ENCODE peak calls at places on chromosomes 3 and 15, in seven cellular contexts. One of them, this sample, is unnamed.

GRCh38 chr15:61138151-61138550 is 91.0 kb downstream of the RORA start:
- DNase-seq in astrocyte of the spinal cord: no peak
- DNase-seq in fibroblast of pulmonary artery: no peak
- DNase-seq in cardiac muscle cell: no peak
- DNase-seq in HL-60: no peak
- DNase-seq in left ventricle myocardium inferior: no peak
- DNase-seq in brain microvascular endothelial cell: no peak
- DNase-seq in this sample: no peak

GRCh38 chr3:155185623-155186022 is 105.5 kb downstream of the MME start:
- DNase-seq in fibroblast of pulmonary artery: peak
- DNase-seq in HL-60: no peak
- DNase-seq in left ventricle myocardium inferior: no peak
- DNase-seq in brain microvascular endothelial cell: no peak
- DNase-seq in cardiac muscle cell: peak
- DNase-seq in astrocyte of the spinal cord: peak
- DNase-seq in this sample: no peak

GRCh38 chr15:77782691-77783090 is 150.0 kb upstream of the LINGO1 start:
- DNase-seq in left ventricle myocardium inferior: no peak
- DNase-seq in HL-60: no peak
- DNase-seq in astrocyte of the spinal cord: no peak
- DNase-seq in fibroblast of pulmonary artery: no peak
- DNase-seq in cardiac muscle cell: no peak
- DNase-seq in brain microvascular endothelial cell: no peak
- DNase-seq in this sample: no peak

GRCh38 chr15:75713338-75713895 is 769 bp upstream of the CSPG4 start:
- DNase-seq in astrocyte of the spinal cord: peak
- DNase-seq in brain microvascular endothelial cell: no peak
- DNase-seq in fibroblast of pulmonary artery: peak
- DNase-seq in cardiac muscle cell: peak
- DNase-seq in HL-60: no peak
- DNase-seq in left ventricle myocardium inferior: no peak
- DNase-seq in this sample: no peak

GRCh38 chr3:116198087-116198486 is 247.2 kb downstream of the LSAMP start:
- DNase-seq in cardiac muscle cell: peak
- DNase-seq in fibroblast of pulmonary artery: no peak
- DNase-seq in brain microvascular endothelial cell: peak
- DNase-seq in astrocyte of the spinal cord: peak
- DNase-seq in left ventricle myocardium inferior: no peak
- DNase-seq in HL-60: no peak
- DNase-seq in this sample: no peak

GRCh38 chr15:45921978-45922377 is 287.1 kb downstream of the SQOR start:
- DNase-seq in left ventricle myocardium inferior: no peak
- DNase-seq in HL-60: no peak
- DNase-seq in fibroblast of pulmonary artery: no peak
- DNase-seq in brain microvascular endothelial cell: no peak
- DNase-seq in cardiac muscle cell: no peak
- DNase-seq in astrocyte of the spinal cord: no peak
- DNase-seq in this sample: no peak

GRCh38 chr15:99014803-99015676 is 7.4 kb upstream of the PGPEP1L start:
- DNase-seq in fibroblast of pulmonary artery: peak
- DNase-seq in HL-60: peak
- DNase-seq in cardiac muscle cell: peak
- DNase-seq in left ventricle myocardium inferior: peak
- DNase-seq in astrocyte of the spinal cord: peak
- DNase-seq in brain microvascular endothelial cell: peak
- DNase-seq in this sample: no peak

GRCh38 chr3:125128861-125129501 is 73.2 kb upstream of the HEG1 start:
- DNase-seq in fibroblast of pulmonary artery: peak
- DNase-seq in brain microvascular endothelial cell: peak
- DNase-seq in HL-60: peak
- DNase-seq in astrocyte of the spinal cord: peak
- DNase-seq in left ventricle myocardium inferior: no peak
- DNase-seq in cardiac muscle cell: peak
- DNase-seq in this sample: no peak

GRCh38 chr3:42732196-42732828 is 29.7 kb upstream of the HHATL start:
- DNase-seq in cardiac muscle cell: no peak
- DNase-seq in fibroblast of pulmonary artery: no peak
- DNase-seq in brain microvascular endothelial cell: no peak
- DNase-seq in HL-60: no peak
- DNase-seq in astrocyte of the spinal cord: no peak
- DNase-seq in left ventricle myocardium inferior: no peak
- DNase-seq in this sample: peak

GRCh38 chr3:156151824-156152428 is 31.5 kb downstream of the KCNAB1 start:
- DNase-seq in brain microvascular endothelial cell: peak
- DNase-seq in HL-60: peak
- DNase-seq in cardiac muscle cell: peak
- DNase-seq in astrocyte of the spinal cord: peak
- DNase-seq in left ventricle myocardium inferior: peak
- DNase-seq in fibroblast of pulmonary artery: peak
- DNase-seq in this sample: peak

GRCh38 chr3:194671511-194671899 is 486 bp downstream of the LSG1 start:
- DNase-seq in astrocyte of the spinal cord: peak
- DNase-seq in cardiac muscle cell: peak
- DNase-seq in HL-60: no peak
- DNase-seq in brain microvascular endothelial cell: peak
- DNase-seq in left ventricle myocardium inferior: no peak
- DNase-seq in fibroblast of pulmonary artery: peak
- DNase-seq in this sample: no peak

GRCh38 chr15:57686657-57687056 is 19.9 kb upstream of the POLR2M start:
- DNase-seq in cardiac muscle cell: peak
- DNase-seq in HL-60: no peak
- DNase-seq in fibroblast of pulmonary artery: no peak
- DNase-seq in brain microvascular endothelial cell: peak
- DNase-seq in left ventricle myocardium inferior: no peak
- DNase-seq in astrocyte of the spinal cord: no peak
- DNase-seq in this sample: no peak

GRCh38 chr3:73685061-73685460 is 60.3 kb upstream of the PDZRN3 start:
- DNase-seq in cardiac muscle cell: no peak
- DNase-seq in HL-60: no peak
- DNase-seq in left ventricle myocardium inferior: no peak
- DNase-seq in astrocyte of the spinal cord: no peak
- DNase-seq in brain microvascular endothelial cell: no peak
- DNase-seq in fibroblast of pulmonary artery: no peak
- DNase-seq in this sample: no peak

GRCh38 chr15:25838871-25839195 is 24.3 kb downstream of the ATP10A start:
- DNase-seq in left ventricle myocardium inferior: no peak
- DNase-seq in cardiac muscle cell: no peak
- DNase-seq in HL-60: no peak
- DNase-seq in astrocyte of the spinal cord: no peak
- DNase-seq in brain microvascular endothelial cell: no peak
- DNase-seq in fibroblast of pulmonary artery: no peak
- DNase-seq in this sample: no peak

GRCh38 chr15:90862964-90863721 is 5.2 kb upstream of the FURIN start:
- DNase-seq in cardiac muscle cell: peak
- DNase-seq in HL-60: peak
- DNase-seq in fibroblast of pulmonary artery: no peak
- DNase-seq in left ventricle myocardium inferior: no peak
- DNase-seq in astrocyte of the spinal cord: no peak
- DNase-seq in brain microvascular endothelial cell: no peak
- DNase-seq in this sample: peak

DNA sequence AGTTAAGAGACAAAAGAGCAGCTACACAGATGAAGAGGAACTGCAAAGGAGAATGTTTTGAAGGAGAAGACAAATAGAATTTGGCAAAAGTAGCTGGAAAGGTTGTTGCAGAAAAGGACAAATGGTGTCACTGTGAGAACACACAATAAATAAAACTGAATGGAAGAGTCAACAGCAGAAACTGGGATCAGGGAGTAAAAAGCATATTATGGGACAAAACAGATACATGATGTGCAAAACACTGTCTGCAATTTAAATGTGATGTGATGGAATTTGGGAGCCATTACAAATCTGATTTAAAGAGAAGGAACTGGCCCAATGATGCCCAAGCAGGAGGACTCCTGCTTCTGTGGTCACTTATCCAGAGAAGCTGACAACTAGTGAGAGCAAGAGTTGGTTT is 46.1 kb downstream of the CD47 start:
- DNase-seq in cardiac muscle cell: no peak
- DNase-seq in fibroblast of pulmonary artery: no peak
- DNase-seq in left ventricle myocardium inferior: no peak
- DNase-seq in brain microvascular endothelial cell: no peak
- DNase-seq in astrocyte of the spinal cord: no peak
- DNase-seq in HL-60: no peak
- DNase-seq in this sample: no peak
- TF ChIP-seq CTCF in cardiac muscle cell: no peak
- TF ChIP-seq CTCF in fibroblast of pulmonary artery: no peak
- TF ChIP-seq CTCF in left ventricle myocardium inferior: no peak
- TF ChIP-seq CTCF in brain microvascular endothelial cell: no peak
- TF ChIP-seq CTCF in astrocyte of the spinal cord: no peak
- TF ChIP-seq CTCF in HL-60: no peak
- TF ChIP-seq CTCF in this sample: no peak

DNA sequence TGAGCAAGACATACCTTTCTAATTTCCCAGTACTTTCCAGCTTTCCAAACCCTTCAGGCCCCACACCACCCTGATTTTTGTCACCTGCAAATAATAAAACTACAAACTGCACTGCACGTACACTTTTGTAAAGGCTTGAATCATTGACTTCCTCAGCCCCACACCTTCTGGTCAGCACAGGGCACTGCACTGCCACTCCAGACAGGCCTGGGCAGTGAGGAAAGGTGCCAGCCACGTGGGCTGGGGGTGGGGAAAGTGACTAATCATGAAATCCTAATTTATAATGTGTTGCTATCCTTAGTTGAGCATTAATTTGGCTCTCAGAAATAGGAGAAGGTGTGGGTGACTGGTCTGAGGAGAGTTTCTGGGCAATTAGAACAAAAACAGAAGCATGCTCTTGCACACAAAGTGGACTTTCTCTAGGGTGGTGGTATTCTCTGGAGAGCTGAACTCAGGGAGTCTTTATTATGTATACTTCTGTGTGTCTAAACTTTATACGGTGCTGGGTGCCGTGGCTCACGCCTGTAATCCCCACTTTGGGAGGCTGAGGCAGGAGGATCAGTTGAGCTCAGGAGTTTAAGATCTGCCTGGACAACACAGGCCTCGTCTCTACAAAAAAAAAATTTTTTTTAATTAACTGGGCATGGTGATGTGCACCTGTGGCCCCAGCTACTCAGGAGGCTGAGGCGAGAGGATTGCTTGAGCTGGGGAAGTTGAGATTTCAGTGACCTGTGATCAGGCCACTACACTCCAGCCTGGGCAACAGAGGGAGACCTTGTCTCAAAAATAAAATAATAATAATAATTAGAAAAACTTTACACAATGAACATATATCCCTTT is 58.2 kb upstream of the FLNB start:
- DNase-seq in cardiac muscle cell: no peak
- DNase-seq in astrocyte of the spinal cord: no peak
- DNase-seq in left ventricle myocardium inferior: peak
- DNase-seq in HL-60: no peak
- DNase-seq in brain microvascular endothelial cell: no peak
- DNase-seq in fibroblast of pulmonary artery: no peak
- DNase-seq in this sample: no peak
- TF ChIP-seq CTCF in cardiac muscle cell: peak
- TF ChIP-seq CTCF in astrocyte of the spinal cord: peak
- TF ChIP-seq CTCF in left ventricle myocardium inferior: peak
- TF ChIP-seq CTCF in HL-60: no peak
- TF ChIP-seq CTCF in brain microvascular endothelial cell: peak
- TF ChIP-seq CTCF in fibroblast of pulmonary artery: peak
- TF ChIP-seq CTCF in this sample: no peak

DNA sequence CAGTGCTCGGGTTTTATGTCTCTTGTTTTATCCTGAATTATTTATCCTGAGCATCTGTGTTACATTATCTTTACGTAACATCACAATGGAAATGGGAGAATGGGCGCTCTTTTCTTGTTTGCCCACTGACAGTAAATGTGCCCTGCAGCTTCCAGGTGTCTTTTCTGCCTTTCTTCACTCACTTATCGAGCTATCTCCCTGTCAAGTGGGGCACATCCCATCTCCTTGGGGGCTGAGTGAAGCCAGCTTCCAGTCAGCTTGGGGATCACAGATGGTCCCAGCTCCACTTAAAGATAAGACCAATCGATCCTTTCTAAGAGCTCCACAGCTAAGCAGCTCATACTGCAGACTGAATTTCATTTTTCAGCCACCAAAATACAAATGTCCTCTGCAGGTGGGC is 125.8 kb downstream of the KBTBD8 start:
- DNase-seq in fibroblast of pulmonary artery: no peak
- DNase-seq in brain microvascular endothelial cell: no peak
- DNase-seq in HL-60: no peak
- DNase-seq in left ventricle myocardium inferior: no peak
- DNase-seq in astrocyte of the spinal cord: no peak
- DNase-seq in cardiac muscle cell: no peak
- DNase-seq in this sample: no peak
- TF ChIP-seq CTCF in fibroblast of pulmonary artery: no peak
- TF ChIP-seq CTCF in brain microvascular endothelial cell: no peak
- TF ChIP-seq CTCF in HL-60: no peak
- TF ChIP-seq CTCF in left ventricle myocardium inferior: no peak
- TF ChIP-seq CTCF in astrocyte of the spinal cord: no peak
- TF ChIP-seq CTCF in cardiac muscle cell: no peak
- TF ChIP-seq CTCF in this sample: no peak

GRCh38 chr3:98770261-98771039 is 7.3 kb downstream of the ST3GAL6 start:
- DNase-seq in fibroblast of pulmonary artery: no peak
- DNase-seq in brain microvascular endothelial cell: no peak
- DNase-seq in HL-60: no peak
- DNase-seq in astrocyte of the spinal cord: no peak
- DNase-seq in left ventricle myocardium inferior: peak
- DNase-seq in cardiac muscle cell: no peak
- DNase-seq in this sample: no peak
- TF ChIP-seq CTCF in fibroblast of pulmonary artery: no peak
- TF ChIP-seq CTCF in brain microvascular endothelial cell: no peak
- TF ChIP-seq CTCF in HL-60: no peak
- TF ChIP-seq CTCF in astrocyte of the spinal cord: no peak
- TF ChIP-seq CTCF in left ventricle myocardium inferior: no peak
- TF ChIP-seq CTCF in cardiac muscle cell: no peak
- TF ChIP-seq CTCF in this sample: no peak

GRCh38 chr3:39136533-39137434 is 16.6 kb downstream of the CSRNP1 start:
- DNase-seq in cardiac muscle cell: no peak
- DNase-seq in fibroblast of pulmonary artery: no peak
- DNase-seq in HL-60: no peak
- DNase-seq in left ventricle myocardium inferior: no peak
- DNase-seq in astrocyte of the spinal cord: no peak
- DNase-seq in brain microvascular endothelial cell: no peak
- DNase-seq in this sample: no peak
- TF ChIP-seq CTCF in cardiac muscle cell: no peak
- TF ChIP-seq CTCF in fibroblast of pulmonary artery: no peak
- TF ChIP-seq CTCF in HL-60: no peak
- TF ChIP-seq CTCF in left ventricle myocardium inferior: no peak
- TF ChIP-seq CTCF in astrocyte of the spinal cord: no peak
- TF ChIP-seq CTCF in brain microvascular endothelial cell: no peak
- TF ChIP-seq CTCF in this sample: no peak

GRCh38 chr3:66483006-66483928 is 17.6 kb downstream of the LRIG1 start:
- DNase-seq in astrocyte of the spinal cord: peak
- DNase-seq in fibroblast of pulmonary artery: peak
- DNase-seq in HL-60: no peak
- DNase-seq in cardiac muscle cell: peak
- DNase-seq in left ventricle myocardium inferior: peak
- DNase-seq in brain microvascular endothelial cell: peak
- DNase-seq in this sample: peak
- TF ChIP-seq CTCF in astrocyte of the spinal cord: no peak
- TF ChIP-seq CTCF in fibroblast of pulmonary artery: no peak
- TF ChIP-seq CTCF in HL-60: no peak
- TF ChIP-seq CTCF in cardiac muscle cell: no peak
- TF ChIP-seq CTCF in left ventricle myocardium inferior: no peak
- TF ChIP-seq CTCF in brain microvascular endothelial cell: no peak
- TF ChIP-seq CTCF in this sample: no peak